ENCODE peak calls at places on chromosomes 7 and 10, in seven cellular contexts. One of them, this sample, is unnamed.
A peak's percentile ranks its signal among the peaks of the same experiment; 100 is the strongest.

GRCh38 chr7:157234271-157234670 is 95.5 kb downstream of the UBE3C start:
- DNase-seq in IMR-90: no peak
- DNase-seq in heart left ventricle: no peak
- DNase-seq in foreskin fibroblast: peak; percentile 83
- DNase-seq in fibroblast of mammary gland: peak; percentile 86
- DNase-seq in AG04450: no peak
- DNase-seq in AG04449: no peak
- DNase-seq in this sample: no peak

GRCh38 chr10:81978238-81978637 is 103.2 kb downstream of the NRG3 start:
- DNase-seq in heart left ventricle: no peak
- DNase-seq in foreskin fibroblast: peak; percentile 44
- DNase-seq in fibroblast of mammary gland: peak; percentile 2
- DNase-seq in IMR-90: no peak
- DNase-seq in AG04449: no peak
- DNase-seq in AG04450: no peak
- DNase-seq in this sample: no peak

GRCh38 chr10:70477661-70478162 is 855 bp upstream of the PALD1 start:
- DNase-seq in fibroblast of mammary gland: no peak
- DNase-seq in IMR-90: peak; percentile 18
- DNase-seq in AG04449: no peak
- DNase-seq in heart left ventricle: peak; percentile 73
- DNase-seq in foreskin fibroblast: peak; percentile 46
- DNase-seq in AG04450: no peak
- DNase-seq in this sample: peak; percentile 82

GRCh38 chr7:150781016-150781415 is 19.1 kb downstream of the TMEM176B start:
- DNase-seq in AG04450: peak; percentile 57
- DNase-seq in AG04449: no peak
- DNase-seq in IMR-90: peak; percentile 81
- DNase-seq in foreskin fibroblast: peak; percentile 3
- DNase-seq in fibroblast of mammary gland: peak; percentile 95
- DNase-seq in heart left ventricle: no peak
- DNase-seq in this sample: no peak

GRCh38 chr7:81662531-81662930 is 107.3 kb downstream of the HGF start:
- DNase-seq in AG04450: no peak
- DNase-seq in heart left ventricle: no peak
- DNase-seq in foreskin fibroblast: peak; percentile 54
- DNase-seq in fibroblast of mammary gland: no peak
- DNase-seq in IMR-90: no peak
- DNase-seq in AG04449: no peak
- DNase-seq in this sample: no peak

GRCh38 chr10:77350711-77351119 is 286.9 kb downstream of the KCNMA1 start:
- DNase-seq in IMR-90: peak; percentile 100
- DNase-seq in heart left ventricle: no peak
- DNase-seq in fibroblast of mammary gland: peak; percentile 100
- DNase-seq in foreskin fibroblast: peak; percentile 99
- DNase-seq in AG04450: peak; percentile 97
- DNase-seq in AG04449: peak; percentile 96
- DNase-seq in this sample: peak; percentile 94

GRCh38 chr7:112937651-112938390 is 147.6 kb upstream of the TMEM168 start:
- DNase-seq in fibroblast of mammary gland: peak; percentile 8
- DNase-seq in IMR-90: peak; percentile 45
- DNase-seq in foreskin fibroblast: peak; percentile 25
- DNase-seq in AG04449: no peak
- DNase-seq in AG04450: no peak
- DNase-seq in heart left ventricle: no peak
- DNase-seq in this sample: no peak

GRCh38 chr7:8396294-8396693 is 37.1 kb upstream of the NXPH1 start:
- DNase-seq in IMR-90: no peak
- DNase-seq in AG04449: no peak
- DNase-seq in foreskin fibroblast: no peak
- DNase-seq in AG04450: no peak
- DNase-seq in fibroblast of mammary gland: no peak
- DNase-seq in heart left ventricle: no peak
- DNase-seq in this sample: no peak

GRCh38 chr10:102395677-102396197 is at the start of gene NFKB2:
- DNase-seq in foreskin fibroblast: no peak
- DNase-seq in heart left ventricle: no peak
- DNase-seq in fibroblast of mammary gland: peak; percentile 76
- DNase-seq in AG04449: no peak
- DNase-seq in AG04450: no peak
- DNase-seq in IMR-90: no peak
- DNase-seq in this sample: peak; percentile 95

GRCh38 chr10:131221632-131222277 is 89.8 kb downstream of the TCERG1L start:
- DNase-seq in fibroblast of mammary gland: no peak
- DNase-seq in AG04450: no peak
- DNase-seq in IMR-90: no peak
- DNase-seq in foreskin fibroblast: no peak
- DNase-seq in heart left ventricle: peak; percentile 14
- DNase-seq in AG04449: no peak
- DNase-seq in this sample: peak; percentile 26

GRCh38 chr7:51253157-51253556 is 63.5 kb downstream of the COBL start:
- DNase-seq in foreskin fibroblast: no peak
- DNase-seq in IMR-90: no peak
- DNase-seq in AG04450: no peak
- DNase-seq in fibroblast of mammary gland: no peak
- DNase-seq in AG04449: no peak
- DNase-seq in heart left ventricle: no peak
- DNase-seq in this sample: no peak

GRCh38 chr7:132066776-132067175 is 509.5 kb downstream of the PLXNA4 start:
- DNase-seq in heart left ventricle: no peak
- DNase-seq in IMR-90: peak; percentile 48
- DNase-seq in AG04449: no peak
- DNase-seq in AG04450: no peak
- DNase-seq in foreskin fibroblast: peak; percentile 67
- DNase-seq in fibroblast of mammary gland: peak; percentile 60
- DNase-seq in this sample: no peak

GRCh38 chr7:50507898-50508470 is 57.2 kb downstream of the DDC start:
- DNase-seq in AG04450: no peak
- DNase-seq in foreskin fibroblast: no peak
- DNase-seq in AG04449: no peak
- DNase-seq in fibroblast of mammary gland: no peak
- DNase-seq in IMR-90: no peak
- DNase-seq in heart left ventricle: no peak
- DNase-seq in this sample: no peak

GRCh38 chr10:11782793-11783557 is 40.2 kb upstream of the PROSER2 start:
- DNase-seq in AG04450: peak; percentile 32
- DNase-seq in IMR-90: peak; percentile 58
- DNase-seq in AG04449: no peak
- DNase-seq in foreskin fibroblast: peak; percentile 69
- DNase-seq in fibroblast of mammary gland: peak; percentile 56
- DNase-seq in heart left ventricle: no peak
- DNase-seq in this sample: peak; percentile 92

GRCh38 chr10:132115736-132116135 is 50.0 kb downstream of the JAKMIP3 start:
- DNase-seq in fibroblast of mammary gland: no peak
- DNase-seq in heart left ventricle: peak; percentile 40
- DNase-seq in AG04450: no peak
- DNase-seq in IMR-90: peak; percentile 3
- DNase-seq in foreskin fibroblast: peak; percentile 33
- DNase-seq in AG04449: no peak
- DNase-seq in this sample: no peak

GRCh38 chr7:131232768-131233167 is 94.9 kb upstream of the MKLN1 start:
- DNase-seq in fibroblast of mammary gland: no peak
- DNase-seq in AG04449: no peak
- DNase-seq in heart left ventricle: no peak
- DNase-seq in foreskin fibroblast: no peak
- DNase-seq in AG04450: no peak
- DNase-seq in IMR-90: no peak
- DNase-seq in this sample: no peak

GRCh38 chr10:72298774-72299519 is 25.2 kb downstream of the DDIT4 start:
- DNase-seq in foreskin fibroblast: no peak
- DNase-seq in AG04450: no peak
- DNase-seq in AG04449: no peak
- DNase-seq in fibroblast of mammary gland: no peak
- DNase-seq in heart left ventricle: no peak
- DNase-seq in IMR-90: no peak
- DNase-seq in this sample: peak; percentile 14

GRCh38 chr7:50792342-50793114 is 9.8 kb upstream of the GRB10 start:
- DNase-seq in AG04449: no peak
- DNase-seq in AG04450: no peak
- DNase-seq in fibroblast of mammary gland: peak; percentile 49
- DNase-seq in foreskin fibroblast: peak; percentile 77
- DNase-seq in IMR-90: peak; percentile 58
- DNase-seq in heart left ventricle: peak; percentile 72
- DNase-seq in this sample: peak; percentile 94

GRCh38 chr7:40749877-40750276 is 615.1 kb downstream of the SUGCT start:
- DNase-seq in foreskin fibroblast: peak; percentile 62
- DNase-seq in AG04450: no peak
- DNase-seq in IMR-90: peak; percentile 48
- DNase-seq in heart left ventricle: no peak
- DNase-seq in fibroblast of mammary gland: no peak
- DNase-seq in AG04449: peak; percentile 49
- DNase-seq in this sample: peak; percentile 15

GRCh38 chr10:77158666-77159065 is 478.9 kb downstream of the KCNMA1 start:
- DNase-seq in IMR-90: no peak
- DNase-seq in AG04449: no peak
- DNase-seq in fibroblast of mammary gland: no peak
- DNase-seq in heart left ventricle: no peak
- DNase-seq in foreskin fibroblast: no peak
- DNase-seq in AG04450: no peak
- DNase-seq in this sample: no peak

GRCh38 chr7:5766321-5766761 is 15.1 kb downstream of the RNF216 start:
- DNase-seq in AG04450: peak; percentile 47
- DNase-seq in IMR-90: peak; percentile 81
- DNase-seq in foreskin fibroblast: peak; percentile 62
- DNase-seq in fibroblast of mammary gland: peak; percentile 54
- DNase-seq in AG04449: peak; percentile 37
- DNase-seq in heart left ventricle: no peak
- DNase-seq in this sample: peak; percentile 83

GRCh38 chr10:75956624-75957023 is 525.2 kb downstream of the LRMDA start:
- DNase-seq in AG04450: no peak
- DNase-seq in AG04449: no peak
- DNase-seq in heart left ventricle: no peak
- DNase-seq in fibroblast of mammary gland: peak; percentile 38
- DNase-seq in foreskin fibroblast: no peak
- DNase-seq in IMR-90: peak; percentile 1
- DNase-seq in this sample: no peak

GRCh38 chr7:73593207-73594045 is 15.0 kb upstream of the TBL2 start:
- DNase-seq in AG04449: no peak
- DNase-seq in foreskin fibroblast: no peak
- DNase-seq in fibroblast of mammary gland: no peak
- DNase-seq in heart left ventricle: no peak
- DNase-seq in AG04450: no peak
- DNase-seq in IMR-90: no peak
- DNase-seq in this sample: peak; percentile 57

GRCh38 chr10:118042827-118043242 is 3.9 kb downstream of the RAB11FIP2 start:
- DNase-seq in IMR-90: no peak
- DNase-seq in AG04449: no peak
- DNase-seq in heart left ventricle: no peak
- DNase-seq in fibroblast of mammary gland: peak; percentile 29
- DNase-seq in AG04450: no peak
- DNase-seq in foreskin fibroblast: peak; percentile 36
- DNase-seq in this sample: peak; percentile 42
- H3K4me3 ChIP-seq in IMR-90: no peak overlapping the region
- H3K4me3 ChIP-seq in AG04449: no peak overlapping the region
- H3K4me3 ChIP-seq in heart left ventricle: no peak overlapping the region
- H3K4me3 ChIP-seq in fibroblast of mammary gland: no peak overlapping the region
- H3K4me3 ChIP-seq in AG04450: no peak overlapping the region
- H3K4me3 ChIP-seq in foreskin fibroblast: peak overlapping the region; percentile 1
- H3K4me3 ChIP-seq in this sample: no peak overlapping the region

GRCh38 chr10:92594194-92594593 is 1.3 kb downstream of the KIF11 start:
- DNase-seq in AG04449: no peak
- DNase-seq in fibroblast of mammary gland: no peak
- DNase-seq in foreskin fibroblast: peak; percentile 5
- DNase-seq in AG04450: no peak
- DNase-seq in heart left ventricle: no peak
- DNase-seq in IMR-90: no peak
- DNase-seq in this sample: no peak
- H3K4me3 ChIP-seq in AG04449: peak overlapping the region; percentile 78
- H3K4me3 ChIP-seq in fibroblast of mammary gland: peak overlapping the region; percentile 94
- H3K4me3 ChIP-seq in foreskin fibroblast: peak overlapping the region; percentile 84
- H3K4me3 ChIP-seq in AG04450: peak overlapping the region; percentile 82
- H3K4me3 ChIP-seq in heart left ventricle: no peak overlapping the region
- H3K4me3 ChIP-seq in IMR-90: peak overlapping the region; percentile 78
- H3K4me3 ChIP-seq in this sample: peak overlapping the region; percentile 82

GRCh38 chr7:108000875-108001758 is 1.8 kb downstream of the LAMB1 start:
- DNase-seq in IMR-90: peak; percentile 30
- DNase-seq in AG04450: no peak
- DNase-seq in fibroblast of mammary gland: peak; percentile 55
- DNase-seq in heart left ventricle: no peak
- DNase-seq in AG04449: no peak
- DNase-seq in foreskin fibroblast: peak; percentile 63
- DNase-seq in this sample: peak; percentile 89

GRCh38 chr7:107998660-107999480 is 4.1 kb downstream of the LAMB1 start:
- DNase-seq in AG04449: no peak
- DNase-seq in IMR-90: no peak
- DNase-seq in foreskin fibroblast: no peak
- DNase-seq in heart left ventricle: no peak
- DNase-seq in fibroblast of mammary gland: no peak
- DNase-seq in AG04450: no peak
- DNase-seq in this sample: peak; percentile 17

GRCh38 chr7:108001759-108002725 is 919 bp downstream of the LAMB1 start:
- DNase-seq in fibroblast of mammary gland: peak; percentile 63
- DNase-seq in AG04449: no peak
- DNase-seq in IMR-90: peak; percentile 41
- DNase-seq in AG04450: no peak
- DNase-seq in heart left ventricle: no peak
- DNase-seq in foreskin fibroblast: peak; percentile 83
- DNase-seq in this sample: peak; percentile 89

GRCh38 chr7:107998150-107998549 is 4.8 kb downstream of the LAMB1 start:
- DNase-seq in heart left ventricle: no peak
- DNase-seq in AG04449: no peak
- DNase-seq in AG04450: no peak
- DNase-seq in IMR-90: no peak
- DNase-seq in fibroblast of mammary gland: no peak
- DNase-seq in foreskin fibroblast: no peak
- DNase-seq in this sample: no peak

DNA sequence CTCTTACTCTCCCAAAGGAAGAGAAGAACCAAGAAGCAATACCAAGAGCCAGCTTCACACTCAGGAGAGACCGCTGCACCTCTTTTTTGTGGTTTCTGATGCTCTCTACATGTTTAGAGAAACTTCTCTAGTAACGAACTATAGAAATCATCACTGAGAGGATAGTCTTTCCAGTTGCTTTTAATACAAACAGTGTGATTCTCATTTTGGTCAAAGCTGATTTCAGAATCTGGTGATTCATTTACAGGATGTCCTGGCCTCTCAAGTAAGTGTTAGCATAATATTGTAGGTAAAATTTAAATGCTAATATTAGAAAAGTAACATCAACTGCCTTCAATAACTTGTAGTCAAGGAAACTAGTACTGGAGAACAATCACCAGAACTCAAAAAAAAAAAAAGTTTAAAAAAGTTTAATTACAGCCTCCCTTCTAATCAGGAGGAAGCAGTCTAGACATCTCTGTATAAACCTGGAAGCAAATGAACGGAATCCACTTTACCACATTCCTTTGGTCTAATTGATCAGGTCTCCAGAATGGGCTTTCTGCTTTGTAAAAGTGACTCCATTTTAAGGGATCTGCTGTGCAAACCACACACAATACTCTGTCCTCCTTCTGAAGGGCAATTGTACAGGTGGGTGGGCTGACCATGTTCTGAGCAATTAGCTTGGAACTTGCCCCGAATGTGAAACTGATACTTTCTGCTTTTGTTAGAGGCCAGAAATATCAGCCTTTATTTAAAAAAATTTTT is 3.0 kb downstream of the LAMB1 start:
- DNase-seq in IMR-90: peak; percentile 60
- DNase-seq in AG04450: no peak
- DNase-seq in foreskin fibroblast: peak; percentile 47
- DNase-seq in heart left ventricle: no peak
- DNase-seq in AG04449: no peak
- DNase-seq in fibroblast of mammary gland: peak; percentile 49
- DNase-seq in this sample: peak; percentile 76
- H3K4me3 ChIP-seq in IMR-90: no peak overlapping the region
- H3K4me3 ChIP-seq in AG04450: peak overlapping the region; percentile 41
- H3K4me3 ChIP-seq in foreskin fibroblast: peak overlapping the region; percentile 91
- H3K4me3 ChIP-seq in heart left ventricle: no peak overlapping the region
- H3K4me3 ChIP-seq in AG04449: peak overlapping the region; percentile 33
- H3K4me3 ChIP-seq in fibroblast of mammary gland: peak overlapping the region; percentile 89
- H3K4me3 ChIP-seq in this sample: peak overlapping the region; percentile 86

GRCh38 chr10:100826661-100826982 is 81.2 kb downstream of the PAX2 start:
- DNase-seq in heart left ventricle: no peak
- DNase-seq in AG04450: no peak
- DNase-seq in IMR-90: no peak
- DNase-seq in AG04449: no peak
- DNase-seq in foreskin fibroblast: no peak
- DNase-seq in fibroblast of mammary gland: no peak
- DNase-seq in this sample: no peak
- H3K4me3 ChIP-seq in heart left ventricle: peak overlapping the region; percentile 29
- H3K4me3 ChIP-seq in AG04450: no peak overlapping the region
- H3K4me3 ChIP-seq in IMR-90: no peak overlapping the region
- H3K4me3 ChIP-seq in AG04449: no peak overlapping the region
- H3K4me3 ChIP-seq in foreskin fibroblast: no peak overlapping the region
- H3K4me3 ChIP-seq in fibroblast of mammary gland: no peak overlapping the region
- H3K4me3 ChIP-seq in this sample: no peak overlapping the region